ENCODE peak calls at places on chromosomes 13 and 19, in seven cellular contexts. One of them, this sample, is unnamed.

GRCh38 chr19:2149980-2150793 is 1.2 kb downstream of the AP3D1 start:
- DNase-seq in SK-N-SH: peak; percentile 44
- DNase-seq in GM12878: no peak
- DNase-seq in HepG2: no peak
- DNase-seq in K562: no peak
- DNase-seq in HCT116: no peak
- DNase-seq in H1: no peak
- DNase-seq in this sample: no peak

GRCh38 chr13:60727140-60727539 is 330.1 kb downstream of the TDRD3 start:
- DNase-seq in SK-N-SH: no peak
- DNase-seq in GM12878: no peak
- DNase-seq in HepG2: no peak
- DNase-seq in K562: no peak
- DNase-seq in HCT116: no peak
- DNase-seq in H1: no peak
- DNase-seq in this sample: no peak

GRCh38 chr19:4556574-4557185 is 2.8 kb downstream of the SEMA6B start:
- DNase-seq in SK-N-SH: peak; percentile 98
- DNase-seq in GM12878: no peak
- DNase-seq in HepG2: no peak
- DNase-seq in K562: peak; percentile 99
- DNase-seq in HCT116: peak; percentile 69
- DNase-seq in H1: peak; percentile 91
- DNase-seq in this sample: peak; percentile 94

GRCh38 chr13:34993470-34993869 is 51.4 kb downstream of the NBEA start:
- DNase-seq in SK-N-SH: no peak
- DNase-seq in GM12878: no peak
- DNase-seq in HepG2: no peak
- DNase-seq in K562: no peak
- DNase-seq in HCT116: no peak
- DNase-seq in H1: no peak
- DNase-seq in this sample: no peak

GRCh38 chr19:18049390-18049789 is 37.3 kb downstream of the IL12RB1 start:
- DNase-seq in SK-N-SH: no peak
- DNase-seq in GM12878: no peak
- DNase-seq in HepG2: no peak
- DNase-seq in K562: no peak
- DNase-seq in HCT116: no peak
- DNase-seq in H1: no peak
- DNase-seq in this sample: no peak

GRCh38 chr19:44845286-44845611 is 848 bp upstream of the NECTIN2 start:
- DNase-seq in SK-N-SH: no peak
- DNase-seq in GM12878: no peak
- DNase-seq in HepG2: no peak
- DNase-seq in K562: no peak
- DNase-seq in HCT116: no peak
- DNase-seq in H1: peak; percentile 58
- DNase-seq in this sample: no peak

GRCh38 chr13:79440958-79441553 is 35.0 kb upstream of the RBM26 start:
- DNase-seq in SK-N-SH: no peak
- DNase-seq in GM12878: no peak
- DNase-seq in HepG2: no peak
- DNase-seq in K562: no peak
- DNase-seq in HCT116: no peak
- DNase-seq in H1: no peak
- DNase-seq in this sample: no peak

GRCh38 chr19:13707901-13708300 is 56.4 kb upstream of the MRI1 start:
- DNase-seq in SK-N-SH: no peak
- DNase-seq in GM12878: no peak
- DNase-seq in HepG2: no peak
- DNase-seq in K562: no peak
- DNase-seq in HCT116: no peak
- DNase-seq in H1: no peak
- DNase-seq in this sample: no peak

GRCh38 chr13:89324582-89324981 is 1653.4 kb downstream of the SLITRK5 start:
- DNase-seq in SK-N-SH: no peak
- DNase-seq in GM12878: no peak
- DNase-seq in HepG2: no peak
- DNase-seq in K562: no peak
- DNase-seq in HCT116: no peak
- DNase-seq in H1: no peak
- DNase-seq in this sample: no peak

GRCh38 chr13:104011505-104012270 is 945.5 kb upstream of the SLC10A2 start:
- DNase-seq in SK-N-SH: no peak
- DNase-seq in GM12878: no peak
- DNase-seq in HepG2: no peak
- DNase-seq in K562: no peak
- DNase-seq in HCT116: no peak
- DNase-seq in H1: no peak
- DNase-seq in this sample: no peak

GRCh38 chr19:19224852-19225494 is 13.2 kb downstream of the NCAN start:
- DNase-seq in SK-N-SH: no peak
- DNase-seq in GM12878: no peak
- DNase-seq in HepG2: peak; percentile 78
- DNase-seq in K562: peak; percentile 97
- DNase-seq in HCT116: peak; percentile 85
- DNase-seq in H1: peak; percentile 91
- DNase-seq in this sample: peak; percentile 76

GRCh38 chr13:27968316-27969072 is 621 bp downstream of the CDX2 start:
- DNase-seq in SK-N-SH: peak; percentile 33
- DNase-seq in GM12878: no peak
- DNase-seq in HepG2: no peak
- DNase-seq in K562: no peak
- DNase-seq in HCT116: no peak
- DNase-seq in H1: peak; percentile 82
- DNase-seq in this sample: no peak

GRCh38 chr19:31356587-31357314 is 7.5 kb upstream of the TSHZ3 start:
- DNase-seq in SK-N-SH: peak; percentile 32
- DNase-seq in GM12878: no peak
- DNase-seq in HepG2: no peak
- DNase-seq in K562: peak; percentile 73
- DNase-seq in HCT116: no peak
- DNase-seq in H1: peak; percentile 87
- DNase-seq in this sample: no peak

GRCh38 chr19:1941146-1942077 is at the start of gene CSNK1G2:
- DNase-seq in SK-N-SH: no peak
- DNase-seq in GM12878: no peak
- DNase-seq in HepG2: no peak
- DNase-seq in K562: peak; percentile 42
- DNase-seq in HCT116: no peak
- DNase-seq in H1: no peak
- DNase-seq in this sample: no peak

GRCh38 chr13:88483202-88483601 is 812.0 kb downstream of the SLITRK5 start:
- DNase-seq in SK-N-SH: no peak
- DNase-seq in GM12878: no peak
- DNase-seq in HepG2: no peak
- DNase-seq in K562: no peak
- DNase-seq in HCT116: no peak
- DNase-seq in H1: no peak
- DNase-seq in this sample: no peak

GRCh38 chr19:10747674-10748073 is 29.8 kb downstream of the DNM2 start:
- DNase-seq in SK-N-SH: no peak
- DNase-seq in GM12878: no peak
- DNase-seq in HepG2: no peak
- DNase-seq in K562: no peak
- DNase-seq in HCT116: no peak
- DNase-seq in H1: no peak
- DNase-seq in this sample: no peak

GRCh38 chr19:16519230-16519687 is 23.0 kb downstream of the CHERP start:
- DNase-seq in SK-N-SH: peak; percentile 44
- DNase-seq in GM12878: no peak
- DNase-seq in HepG2: no peak
- DNase-seq in K562: no peak
- DNase-seq in HCT116: no peak
- DNase-seq in H1: no peak
- DNase-seq in this sample: no peak

GRCh38 chr13:110287031-110287828 is 19.7 kb downstream of the COL4A1 start:
- DNase-seq in SK-N-SH: no peak
- DNase-seq in GM12878: no peak
- DNase-seq in HepG2: no peak
- DNase-seq in K562: no peak
- DNase-seq in HCT116: no peak
- DNase-seq in H1: no peak
- DNase-seq in this sample: no peak

GRCh38 chr19:56333506-56333905 is 18.9 kb upstream of the ZSCAN5A start:
- DNase-seq in SK-N-SH: peak; percentile 64
- DNase-seq in GM12878: no peak
- DNase-seq in HepG2: peak; percentile 67
- DNase-seq in K562: peak; percentile 58
- DNase-seq in HCT116: peak; percentile 48
- DNase-seq in H1: peak; percentile 49
- DNase-seq in this sample: peak; percentile 38

GRCh38 chr13:75860935-75861334 is 224.8 kb downstream of the LMO7 start:
- DNase-seq in SK-N-SH: no peak
- DNase-seq in GM12878: no peak
- DNase-seq in HepG2: no peak
- DNase-seq in K562: no peak
- DNase-seq in HCT116: no peak
- DNase-seq in H1: no peak
- DNase-seq in this sample: no peak

DNA sequence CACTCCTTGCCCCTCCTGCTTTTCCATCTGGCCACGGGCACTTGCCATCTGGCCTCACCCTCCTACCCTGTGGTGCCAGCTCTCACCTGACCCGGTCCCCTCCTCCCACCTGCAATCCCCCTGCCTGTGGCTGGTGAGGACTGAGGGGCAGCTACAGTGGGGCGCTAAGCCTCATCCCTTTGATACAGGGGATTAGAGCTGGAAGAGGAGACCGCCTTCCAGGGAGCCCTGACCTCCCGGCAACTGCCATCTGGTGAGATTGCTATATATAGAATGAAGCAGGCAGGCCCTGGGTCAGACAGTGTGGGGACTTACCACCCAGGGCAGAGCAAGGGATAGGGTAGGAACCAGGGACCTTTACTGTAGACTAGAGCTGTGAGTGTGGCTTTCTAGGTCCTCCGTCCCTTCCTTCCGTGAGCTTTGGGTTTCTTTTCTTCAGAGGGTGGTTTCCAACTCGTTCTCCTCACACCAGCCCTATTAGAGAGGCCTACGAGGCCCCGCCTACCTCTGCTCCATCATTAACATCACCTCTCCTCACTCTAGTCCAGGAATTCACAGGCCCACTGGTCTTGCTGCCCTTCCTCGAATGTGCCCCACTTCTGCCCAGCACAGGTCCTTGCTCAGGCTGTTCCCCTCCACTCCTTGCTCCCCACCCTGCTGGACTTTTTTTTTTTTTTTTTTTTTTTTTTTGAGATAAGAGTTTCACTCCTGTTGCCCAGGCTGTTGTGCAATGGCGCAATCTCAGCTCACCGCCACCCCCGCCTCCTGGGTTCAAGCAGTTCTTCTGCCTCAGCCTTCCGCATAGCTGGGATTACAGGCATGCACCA is 7.7 kb downstream of the KASH5 start:
- DNase-seq in SK-N-SH: peak; percentile 9
- DNase-seq in GM12878: no peak
- DNase-seq in HepG2: no peak
- DNase-seq in K562: peak; percentile 8
- DNase-seq in HCT116: no peak
- DNase-seq in H1: no peak
- DNase-seq in this sample: no peak
- TF ChIP-seq JUND in SK-N-SH: no peak
- TF ChIP-seq JUND in GM12878: no peak
- TF ChIP-seq JUND in HepG2: no peak
- TF ChIP-seq JUND in K562: no peak
- TF ChIP-seq JUND in HCT116: no peak
- TF ChIP-seq JUND in H1: no peak
- TF ChIP-seq JUND in this sample: no peak

DNA sequence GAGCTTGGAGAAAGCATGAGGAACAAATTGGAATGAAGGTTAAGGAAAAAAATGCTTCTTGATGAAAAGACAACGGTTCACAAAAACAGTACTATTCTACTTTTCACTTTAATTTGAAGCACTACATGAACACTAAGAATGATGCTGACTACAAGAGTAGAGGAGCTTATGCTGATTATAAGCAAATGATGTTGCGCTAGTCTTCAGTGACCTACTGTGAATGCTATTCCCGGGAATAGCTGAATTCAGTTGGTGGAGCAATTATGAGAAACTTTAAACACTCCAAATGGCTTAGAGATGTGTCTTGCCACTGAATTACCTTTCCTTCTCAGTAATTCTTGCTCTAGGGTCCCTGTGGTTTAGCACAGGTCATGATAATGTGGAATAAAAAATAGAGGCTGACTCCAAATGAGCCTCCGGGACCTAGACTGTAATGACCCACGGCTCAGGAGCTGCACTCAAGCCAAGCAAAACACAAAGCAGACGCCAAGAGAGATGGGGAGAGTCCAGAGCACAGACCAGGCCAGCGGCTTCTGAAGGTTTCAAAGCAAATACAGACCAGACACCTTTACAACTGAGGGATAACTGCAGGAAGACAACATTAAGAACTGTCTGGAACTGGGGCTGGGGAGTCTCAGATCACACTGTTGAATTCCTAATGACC is 124.7 kb downstream of the RGCC start:
- DNase-seq in SK-N-SH: no peak
- DNase-seq in GM12878: no peak
- DNase-seq in HepG2: no peak
- DNase-seq in K562: no peak
- DNase-seq in HCT116: no peak
- DNase-seq in H1: no peak
- DNase-seq in this sample: no peak
- TF ChIP-seq JUND in SK-N-SH: no peak
- TF ChIP-seq JUND in GM12878: no peak
- TF ChIP-seq JUND in HepG2: no peak
- TF ChIP-seq JUND in K562: no peak
- TF ChIP-seq JUND in HCT116: no peak
- TF ChIP-seq JUND in H1: no peak
- TF ChIP-seq JUND in this sample: no peak

GRCh38 chr13:39481493-39481892 is 121.5 kb downstream of the LHFPL6 start:
- DNase-seq in SK-N-SH: no peak
- DNase-seq in GM12878: no peak
- DNase-seq in HepG2: no peak
- DNase-seq in K562: no peak
- DNase-seq in HCT116: no peak
- DNase-seq in H1: no peak
- DNase-seq in this sample: no peak

GRCh38 chr13:39485314-39485700 is 117.7 kb downstream of the LHFPL6 start:
- DNase-seq in SK-N-SH: no peak
- DNase-seq in GM12878: no peak
- DNase-seq in HepG2: no peak
- DNase-seq in K562: no peak
- DNase-seq in HCT116: no peak
- DNase-seq in H1: no peak
- DNase-seq in this sample: no peak

GRCh38 chr13:39484506-39485313 is 118.3 kb downstream of the LHFPL6 start:
- DNase-seq in SK-N-SH: no peak
- DNase-seq in GM12878: no peak
- DNase-seq in HepG2: no peak
- DNase-seq in K562: no peak
- DNase-seq in HCT116: no peak
- DNase-seq in H1: no peak
- DNase-seq in this sample: no peak

GRCh38 chr13:39483326-39483725 is 119.7 kb downstream of the LHFPL6 start:
- DNase-seq in SK-N-SH: no peak
- DNase-seq in GM12878: no peak
- DNase-seq in HepG2: no peak
- DNase-seq in K562: no peak
- DNase-seq in HCT116: no peak
- DNase-seq in H1: no peak
- DNase-seq in this sample: no peak
- TF ChIP-seq JUND in SK-N-SH: no peak
- TF ChIP-seq JUND in GM12878: no peak
- TF ChIP-seq JUND in HepG2: no peak
- TF ChIP-seq JUND in K562: no peak
- TF ChIP-seq JUND in HCT116: no peak
- TF ChIP-seq JUND in H1: no peak
- TF ChIP-seq JUND in this sample: no peak

GRCh38 chr13:32857689-32858088 is 158.5 kb upstream of the KL start:
- DNase-seq in SK-N-SH: no peak
- DNase-seq in GM12878: no peak
- DNase-seq in HepG2: no peak
- DNase-seq in K562: no peak
- DNase-seq in HCT116: no peak
- DNase-seq in H1: no peak
- DNase-seq in this sample: no peak
- TF ChIP-seq JUND in SK-N-SH: no peak
- TF ChIP-seq JUND in GM12878: no peak
- TF ChIP-seq JUND in HepG2: no peak
- TF ChIP-seq JUND in K562: no peak
- TF ChIP-seq JUND in HCT116: no peak
- TF ChIP-seq JUND in H1: no peak
- TF ChIP-seq JUND in this sample: no peak

This sample was measured in T47D.